ENCODE peak calls at places on chromosomes 5 and 9, in nine cellular contexts. Y is naive thymus-derived CD4-positive, alpha-beta T cell; R is Peyer's patch; K is foreskin keratinocyte; W is T-helper 2 cell; P is memory B cell; E is hypothalamus; X is LHCN-M2; O is lower leg skin. U is an unnamed sample.

GRCh38 chr5:76290321-76290757 is 112.7 kb upstream of the IQGAP2 start:
- DNase-seq in K (peak), X (no peak), O (no peak), E (no peak), P (no peak), R (no peak), Y (no peak), W (no peak), U (no peak)

GRCh38 chr5:6362846-6363245 is 15.5 kb downstream of the MED10 start:
- DNase-seq in K (no peak), O (no peak), P (no peak), E (no peak), W (no peak), X (no peak), Y (no peak), R (no peak), U (no peak)

GRCh38 chr9:120375316-120375715 is 204.7 kb downstream of the CDK5RAP2 start:
- DNase-seq in W (no peak), P (no peak), K (no peak), Y (no peak), X (no peak), O (no peak), R (no peak), E (no peak), U (no peak)

GRCh38 chr5:164364237-164364636 is 858.8 kb downstream of the MAT2B start:
- DNase-seq in O (no peak), P (no peak), R (no peak), W (no peak), X (no peak), K (no peak), E (no peak), Y (no peak), U (no peak)

GRCh38 chr5:73370076-73370475 is 78.5 kb downstream of the FOXD1 start:
- DNase-seq in P (no peak), K (no peak), O (no peak), X (no peak), W (no peak), E (no peak), Y (no peak), R (no peak), U (no peak)

GRCh38 chr5:114407783-114408182 is 45.9 kb downstream of the KCNN2 start:
- DNase-seq in E (no peak), Y (no peak), O (no peak), K (no peak), X (no peak), P (no peak), R (no peak), W (no peak), U (no peak)

GRCh38 chr5:140042551-140043507 is at the start of gene NRG2:
- DNase-seq in X (peak), O (peak), Y (peak), K (no peak), E (peak), R (peak), W (peak), P (peak), U (peak)

GRCh38 chr5:74021090-74021489 is 395.1 kb downstream of the ARHGEF28 start:
- DNase-seq in E (no peak), X (no peak), R (no peak), P (no peak), W (no peak), K (no peak), O (no peak), Y (no peak), U (no peak)

GRCh38 chr5:111411321-111411720 is 101.0 kb downstream of the STARD4 start:
- DNase-seq in Y (no peak), P (no peak), E (no peak), X (no peak), W (no peak), O (no peak), K (peak), R (no peak), U (no peak)

GRCh38 chr9:92342825-92343488 is 17.2 kb downstream of the CENPP start:
- DNase-seq in R (no peak), X (no peak), W (no peak), K (no peak), O (no peak), P (no peak), E (no peak), Y (no peak), U (peak)

GRCh38 chr5:80958611-80959010 is 1.6 kb upstream of the RASGRF2 start:
- DNase-seq in K (no peak), X (no peak), R (no peak), Y (no peak), W (no peak), P (no peak), O (no peak), E (no peak), U (no peak)

GRCh38 chr9:19925674-19926503 is 137.1 kb upstream of the SLC24A2 start:
- DNase-seq in R (peak), P (peak), W (peak), E (peak), O (peak), X (peak), K (peak), Y (peak), U (peak)

GRCh38 chr5:82749453-82749852 is 327.7 kb downstream of the TMEM167A start:
- DNase-seq in O (no peak), E (peak), W (no peak), R (no peak), K (no peak), X (peak), P (no peak), Y (no peak), U (peak)

GRCh38 chr5:171308453-171309275 is at the start of gene TLX3:
- DNase-seq in Y (no peak), W (no peak), E (no peak), O (no peak), K (no peak), P (no peak), X (no peak), R (no peak), U (no peak)

GRCh38 chr5:173315495-173316352 is 12.5 kb downstream of the STC2 start:
- DNase-seq in O (peak), P (no peak), K (peak), Y (no peak), W (no peak), X (peak), R (no peak), E (no peak), U (peak)

GRCh38 chr5:85484982-85485574 is 1100.4 kb upstream of the EDIL3 start:
- DNase-seq in K (no peak), X (peak), E (no peak), R (no peak), P (no peak), W (no peak), Y (no peak), O (no peak), U (no peak)

GRCh38 chr9:87381050-87381711 is 116.5 kb upstream of the DAPK1 start:
- DNase-seq in K (no peak), P (no peak), R (no peak), W (no peak), X (peak), E (no peak), Y (no peak), O (no peak), U (peak)

GRCh38 chr5:8908055-8908683 is 637.7 kb downstream of the SEMA5A start:
- DNase-seq in E (no peak), W (peak), X (peak), R (peak), O (no peak), Y (no peak), P (no peak), K (peak), U (peak)

GRCh38 chr9:125886365-125886764 is 139.2 kb downstream of the PBX3 start:
- DNase-seq in O (no peak), W (no peak), P (no peak), X (no peak), K (no peak), Y (no peak), R (no peak), E (no peak), U (peak)